ENCODE peak calls at places on chromosome 21, in five cellular contexts. G is GM12865, Q is body of pancreas, M is psoas muscle, B is GM12878. J is an unnamed sample.

GRCh38 chr21:14889080-14889805 is 175.6 kb downstream of the NRIP1 start:
- DNase-seq in G (no peak), Q (peak), M (no peak), B (no peak), J (no peak)

GRCh38 chr21:37829447-37829846 is 86.8 kb downstream of the KCNJ6 start:
- DNase-seq in G (peak), Q (peak), M (no peak), B (no peak), J (no peak)

GRCh38 chr21:44425895-44426662 is 29.2 kb upstream of the LRRC3 start:
- DNase-seq in G (no peak), Q (no peak), M (peak), B (no peak), J (no peak)

GRCh38 chr21:35940074-35940927 is 120.0 kb downstream of the SETD4 start:
- DNase-seq in G (peak), Q (peak), M (peak), B (no peak), J (no peak)

GRCh38 chr21:15616864-15617574 is 112.8 kb upstream of the USP25 start:
- DNase-seq in G (no peak), Q (no peak), M (no peak), B (no peak), J (no peak)

GRCh38 chr21:36478207-36478701 is 1.7 kb downstream of the CLDN14 start:
- DNase-seq in G (peak), Q (no peak), M (no peak), B (no peak), J (peak)

GRCh38 chr21:41162111-41162510 is 5.8 kb upstream of the BACE2 start:
- DNase-seq in G (no peak), Q (no peak), M (no peak), B (no peak), J (no peak)

GRCh38 chr21:45070970-45071369 is 3.4 kb upstream of the ADARB1 start:
- DNase-seq in G (no peak), Q (no peak), M (peak), B (no peak), J (no peak)

GRCh38 chr21:14480601-14481000 is 65.5 kb downstream of the SAMSN1 start:
- DNase-seq in G (no peak), Q (peak), M (no peak), B (no peak), J (peak)

GRCh38 chr21:41250519-41250918 is 66.1 kb upstream of the FAM3B start:
- DNase-seq in G (no peak), Q (peak), M (no peak), B (no peak), J (no peak)

GRCh38 chr21:44262338-44263048 is 796 bp upstream of the DNMT3L start:
- DNase-seq in G (no peak), Q (no peak), M (peak), B (no peak), J (no peak)

GRCh38 chr21:22898061-22898460 is 1899.9 kb downstream of the NCAM2 start:
- DNase-seq in G (no peak), Q (no peak), M (no peak), B (no peak), J (no peak)

GRCh38 chr21:28521932-28522826 is 470.5 kb downstream of the LTN1 start:
- DNase-seq in G (peak), Q (no peak), M (no peak), B (no peak), J (no peak)

GRCh38 chr21:36125513-36126121 is 9.3 kb upstream of the CBR3 start:
- DNase-seq in G (peak), Q (peak), M (peak), B (no peak), J (no peak)

GRCh38 chr21:26007911-26008579 is 162.5 kb downstream of the APP start:
- DNase-seq in G (no peak), Q (no peak), M (no peak), B (no peak), J (no peak)

GRCh38 chr21:28083350-28083749 is 909.3 kb downstream of the LTN1 start:
- DNase-seq in G (no peak), Q (no peak), M (no peak), B (no peak), J (no peak)

GRCh38 chr21:46161800-46162592 is 6.6 kb upstream of the FTCD start:
- DNase-seq in G (no peak), Q (no peak), M (peak), B (no peak), J (peak)

GRCh38 chr21:25963186-25963585 is 207.4 kb downstream of the APP start:
- DNase-seq in G (no peak), Q (peak), M (no peak), B (no peak), J (no peak)

GRCh38 chr21:38289697-38290096 is 32.9 kb downstream of the KCNJ15 start:
- DNase-seq in G (peak), Q (peak), M (no peak), B (no peak), J (no peak)

GRCh38 chr21:46543306-46543705 is 61.6 kb downstream of the S100B start:
- DNase-seq in G (no peak), Q (no peak), M (peak), B (no peak), J (no peak)

GRCh38 chr21:22258821-22259220 is 1260.6 kb downstream of the NCAM2 start:
- DNase-seq in G (no peak), Q (no peak), M (no peak), B (no peak), J (no peak)

GRCh38 chr21:19523731-19524130 is 1120.1 kb upstream of the TMPRSS15 start:
- DNase-seq in G (no peak), Q (no peak), M (no peak), B (no peak), J (no peak)

GRCh38 chr21:35796834-35797233 is 263.5 kb downstream of the SETD4 start:
- DNase-seq in G (no peak), Q (no peak), M (no peak), B (no peak), J (no peak)

GRCh38 chr21:43659136-43660000 is at the start of the genes HSF2BP and RRP1B:
- DNase-seq in G (peak), Q (peak), M (peak), B (no peak), J (peak)

GRCh38 chr21:15552914-15553491 is 176.8 kb upstream of the USP25 start:
- DNase-seq in G (no peak), Q (no peak), M (no peak), B (no peak), J (no peak)

GRCh38 chr21:37341254-37341960 is 25.2 kb upstream of the DYRK1A start:
- DNase-seq in G (no peak), Q (no peak), M (no peak), B (no peak), J (no peak)

GRCh38 chr21:45639206-45640000 is 4.1 kb upstream of the PCBP3 start:
- DNase-seq in G (no peak), Q (no peak), M (no peak), B (no peak), J (no peak)

GRCh38 chr21:26900980-26901379 is 55.8 kb upstream of the ADAMTS1 start:
- DNase-seq in G (no peak), Q (no peak), M (no peak), B (no peak), J (no peak)

GRCh38 chr21:22758478-22758877 is 1760.3 kb downstream of the NCAM2 start:
- DNase-seq in G (no peak), Q (no peak), M (no peak), B (no peak), J (no peak)

GRCh38 chr21:16624468-16625102 is 888.3 kb upstream of the CXADR start:
- DNase-seq in G (no peak), Q (no peak), M (no peak), B (no peak), J (no peak)

GRCh38 chr21:25733859-25734653 is 648 bp downstream of the ATP5PF start:
- DNase-seq in G (peak), Q (peak), M (no peak), B (no peak), J (no peak)

DNA sequence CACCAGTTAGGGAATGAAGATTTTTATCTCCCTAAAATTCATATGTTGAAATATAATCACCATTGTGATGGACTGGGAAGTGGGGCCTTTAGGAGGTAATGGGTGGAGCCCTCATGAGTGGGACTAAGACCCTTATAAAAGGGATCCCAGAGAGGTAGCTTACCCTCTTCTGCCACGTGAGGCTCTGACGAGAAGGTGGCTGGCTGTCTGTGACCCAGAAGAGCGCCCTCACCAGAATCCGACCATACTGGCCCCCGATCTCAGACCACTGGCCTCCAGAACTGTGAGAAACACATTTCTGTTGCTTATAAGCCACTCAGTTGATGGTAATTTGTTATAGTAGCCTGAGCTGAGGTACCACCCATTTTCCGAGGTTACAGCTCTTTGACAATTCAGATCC is 27.7 kb upstream of the HUNK start:
- DNase-seq in G (no peak), Q (no peak), M (no peak), B (no peak), J (no peak)
- TF ChIP-seq CTCF in G (no peak), Q (no peak), M (no peak), B (no peak), J (no peak)

GRCh38 chr21:39373634-39374033 is 24.7 kb upstream of the HMGN1 start:
- DNase-seq in G (peak), Q (peak), M (no peak), B (no peak), J (no peak)
- TF ChIP-seq CTCF in G (peak), Q (no peak), M (peak), B (peak), J (peak)

DNA sequence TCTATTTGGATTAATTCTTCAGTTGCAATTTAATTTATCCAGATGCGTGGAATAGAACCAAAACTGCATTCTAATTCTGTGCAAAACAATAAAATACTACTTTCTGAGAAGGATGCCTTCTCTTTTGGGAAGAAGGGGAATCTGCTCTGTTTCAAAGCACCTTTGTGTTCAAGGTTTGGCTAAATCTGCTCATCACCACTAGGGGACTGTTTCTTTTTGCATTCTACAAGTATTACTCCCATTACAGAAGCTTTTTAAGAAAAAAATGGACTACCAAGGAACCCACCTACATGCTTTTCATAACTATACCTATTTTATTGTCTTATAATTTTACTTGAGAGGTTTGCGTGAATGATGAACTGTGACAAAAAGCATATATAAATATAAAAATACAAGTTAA is 18.2 kb downstream of the MRPS6 start:
- DNase-seq in G (peak), Q (no peak), M (no peak), B (no peak), J (no peak)
- TF ChIP-seq CTCF in G (peak), Q (no peak), M (peak), B (peak), J (peak)

GRCh38 chr21:42375966-42376337 is 9.6 kb upstream of the TFF1 start:
- DNase-seq in G (no peak), Q (no peak), M (no peak), B (no peak), J (no peak)

GRCh38 chr21:42377951-42378340 is 11.6 kb upstream of the TFF1 start:
- DNase-seq in G (no peak), Q (no peak), M (no peak), B (no peak), J (no peak)

GRCh38 chr21:42375141-42375905 is 9.0 kb upstream of the TFF1 start:
- DNase-seq in G (no peak), Q (no peak), M (no peak), B (no peak), J (no peak)

GRCh38 chr21:42377211-42377950 is 11.0 kb upstream of the TFF1 start:
- DNase-seq in G (no peak), Q (no peak), M (no peak), B (no peak), J (no peak)

GRCh38 chr21:42376338-42376982 is 10.1 kb upstream of the TFF1 start:
- DNase-seq in G (no peak), Q (peak), M (no peak), B (no peak), J (no peak)
- TF ChIP-seq CTCF in G (peak), Q (no peak), M (peak), B (peak), J (no peak)

J was measured in GM06990.